ENCODE peak calls at places on chromosomes 2 and 18, in five cellular contexts. C is A549; A is CD8-positive, alpha-beta memory T cell; Q is T-cell; F is myocyte. M is an unnamed sample.

GRCh38 chr2:100260712-100261620 is 61.3 kb downstream of the LONRF2 start:
- DNase-seq in C (peak; percentile 60), A (no peak), Q (no peak), F (peak; percentile 40), M (no peak)

GRCh38 chr2:199228887-199229819 is 228.6 kb downstream of the SATB2 start:
- DNase-seq in C (no peak), A (no peak), Q (no peak), F (peak; percentile 80), M (no peak)

GRCh38 chr2:15251753-15252152 is 309.4 kb downstream of the NBAS start:
- DNase-seq in C (no peak), A (no peak), Q (no peak), F (no peak), M (no peak)

GRCh38 chr2:237073552-237073951 is 12.1 kb upstream of the COPS8 start:
- DNase-seq in C (no peak), A (no peak), Q (no peak), F (peak; percentile 50), M (no peak)

GRCh38 chr2:202141319-202141947 is 68.4 kb downstream of the KIAA2012 start:
- DNase-seq in C (no peak), A (no peak), Q (no peak), F (no peak), M (no peak)

GRCh38 chr2:120108749-120109148 is 95.9 kb downstream of the EPB41L5 start:
- DNase-seq in C (no peak), A (no peak), Q (no peak), F (no peak), M (no peak)

GRCh38 chr2:215423234-215423633 is 12.6 kb downstream of the FN1 start:
- DNase-seq in C (no peak), A (no peak), Q (no peak), F (no peak), M (no peak)

GRCh38 chr18:50711401-50711800 is 108.4 kb downstream of the MRO start:
- DNase-seq in C (no peak), A (no peak), Q (no peak), F (no peak), M (no peak)

GRCh38 chr2:133503323-133503722 is 64.9 kb downstream of the NCKAP5 start:
- DNase-seq in C (no peak), A (no peak), Q (no peak), F (no peak), M (no peak)

GRCh38 chr2:23901966-23902942 is 24.7 kb downstream of the ATAD2B start:
- DNase-seq in C (no peak), A (no peak), Q (no peak), F (peak; percentile 5), M (no peak)

GRCh38 chr2:229419158-229419557 is 148.1 kb upstream of the PID1 start:
- DNase-seq in C (no peak), A (no peak), Q (no peak), F (peak; percentile 30), M (no peak)

GRCh38 chr2:157891630-157892016 is 15.5 kb upstream of the ACVR1 start:
- DNase-seq in C (no peak), A (no peak), Q (no peak), F (no peak), M (no peak)

GRCh38 chr18:48136544-48137353 is 206.3 kb upstream of the SMAD2 start:
- DNase-seq in C (peak; percentile 14), A (no peak), Q (no peak), F (peak; percentile 52), M (no peak)

GRCh38 chr2:236244256-236244655 is 19.9 kb downstream of the ASB18 start:
- DNase-seq in C (no peak), A (no peak), Q (no peak), F (no peak), M (no peak)

GRCh38 chr2:18684202-18685040 is 95.1 kb upstream of the NT5C1B start:
- DNase-seq in C (no peak), A (no peak), Q (no peak), F (peak; percentile 22), M (no peak)

GRCh38 chr2:110773470-110773921 is 41.1 kb downstream of the ACOXL start:
- DNase-seq in C (no peak), A (no peak), Q (no peak), F (peak; percentile 53), M (no peak)

GRCh38 chr2:199814845-199815211 is 36.2 kb downstream of the FTCDNL1 start:
- DNase-seq in C (no peak), A (no peak), Q (no peak), F (no peak), M (no peak)

GRCh38 chr18:7415081-7415894 is 151.8 kb upstream of the PTPRM start:
- DNase-seq in C (no peak), A (no peak), Q (no peak), F (no peak), M (no peak)

GRCh38 chr2:102770506-102770905 is 8.7 kb downstream of the TMEM182 start:
- DNase-seq in C (no peak), A (no peak), Q (no peak), F (peak; percentile 75), M (no peak)

GRCh38 chr18:47175283-47175894 is 775 bp downstream of the IER3IP1 start:
- DNase-seq in C (no peak), A (no peak), Q (no peak), F (peak; percentile 23), M (no peak)

M was measured in activated CD4-positive, alpha-beta T cell treated with anti-CD3 and anti-CD28 coated beads for 4 hours.